ENCODE peak calls at places on chromosomes 3 and 15, in eight cellular contexts. O, G, B, R, T, W, Z and K are unnamed samples.

GRCh38 chr3:80000022-80000421 is 232.2 kb upstream of the ROBO1 start:
- DNase-seq in O (no peak), G (no peak), B (no peak), R (no peak), T (no peak), W (no peak), Z (no peak), K (no peak)

GRCh38 chr15:69548771-69549170 is 96.2 kb downstream of the RPLP1 start:
- DNase-seq in O (no peak), G (no peak), B (no peak), R (no peak), T (no peak), W (no peak), Z (peak; percentile 27), K (no peak)

GRCh38 chr3:47475029-47475569 is 642 bp downstream of the SCAP start:
- DNase-seq in O (no peak), G (peak; percentile 35), B (no peak), R (no peak), T (no peak), W (no peak), Z (no peak), K (no peak)

GRCh38 chr15:31303434-31304073 is 23.1 kb upstream of the KLF13 start:
- DNase-seq in O (peak; percentile 87), G (no peak), B (no peak), R (no peak), T (no peak), W (no peak), Z (peak; percentile 55), K (no peak)

GRCh38 chr3:127458698-127459097 is 131.8 kb downstream of the TPRA1 start:
- DNase-seq in O (peak; percentile 14), G (no peak), B (no peak), R (no peak), T (no peak), W (no peak), Z (peak; percentile 20), K (no peak)

GRCh38 chr3:63015614-63016016 is 140.4 kb upstream of the CADPS start:
- DNase-seq in O (no peak), G (no peak), B (no peak), R (no peak), T (no peak), W (no peak), Z (no peak), K (no peak)

GRCh38 chr3:159001711-159002110 is 199.9 kb downstream of the MFSD1 start:
- DNase-seq in O (no peak), G (no peak), B (no peak), R (no peak), T (no peak), W (no peak), Z (no peak), K (no peak)

GRCh38 chr15:54619180-54619579 is 577.6 kb downstream of the RSL24D1 start:
- DNase-seq in O (no peak), G (peak; percentile 96), B (no peak), R (no peak), T (no peak), W (no peak), Z (no peak), K (no peak)

GRCh38 chr15:66744610-66745279 is 42.7 kb downstream of the SMAD6 start:
- DNase-seq in O (no peak), G (no peak), B (no peak), R (no peak), T (no peak), W (no peak), Z (peak; percentile 13), K (no peak)

GRCh38 chr3:106088270-106088669 is 219.5 kb upstream of the CBLB start:
- DNase-seq in O (no peak), G (no peak), B (no peak), R (no peak), T (no peak), W (no peak), Z (no peak), K (no peak)

GRCh38 chr3:197428117-197428761 is 127.5 kb downstream of the BDH1 start:
- DNase-seq in O (no peak), G (peak; percentile 80), B (peak; percentile 64), R (peak; percentile 7), T (no peak), W (no peak), Z (peak; percentile 68), K (no peak)

GRCh38 chr15:49916998-49917397 is 202.0 kb downstream of the ATP8B4 start:
- DNase-seq in O (no peak), G (no peak), B (no peak), R (no peak), T (no peak), W (no peak), Z (no peak), K (no peak)

GRCh38 chr3:152127058-152127457 is 141.7 kb upstream of the MBNL1 start:
- DNase-seq in O (no peak), G (no peak), B (peak; percentile 21), R (no peak), T (no peak), W (no peak), Z (no peak), K (no peak)

GRCh38 chr3:150757768-150758167 is 5.2 kb downstream of the SIAH2 start:
- DNase-seq in O (no peak), G (no peak), B (no peak), R (no peak), T (no peak), W (no peak), Z (no peak), K (no peak)

GRCh38 chr3:49786357-49787181 is at the start of gene IP6K1:
- DNase-seq in O (peak; percentile 100), G (peak; percentile 100), B (peak; percentile 99), R (peak; percentile 95), T (peak; percentile 99), W (peak; percentile 99), Z (peak; percentile 100), K (peak; percentile 96)

GRCh38 chr3:183895296-183895695 is 10.6 kb upstream of the PARL start:
- DNase-seq in O (peak; percentile 59), G (peak; percentile 47), B (no peak), R (no peak), T (peak; percentile 25), W (no peak), Z (no peak), K (peak; percentile 45)